ENCODE peak calls at places on chromosomes 16 and 17, in four cellular contexts. P, V, A and L are unnamed samples.

GRCh38 chr16:88731699-88732098 is 25.4 kb downstream of the CTU2 start:
- DNase-seq in P (no peak), V (no peak), A (no peak), L (no peak)

GRCh38 chr16:88599092-88599733 is 29.0 kb downstream of the ZC3H18 start:
- DNase-seq in P (no peak), V (no peak), A (no peak), L (no peak)

GRCh38 chr17:82065193-82065637 is 389 bp downstream of the DUS1L start:
- DNase-seq in P (no peak), V (no peak), A (no peak), L (no peak)

GRCh38 chr17:19238167-19238505 is 970 bp downstream of the EPN2 start:
- DNase-seq in P (no peak), V (no peak), A (no peak), L (no peak)

GRCh38 chr17:14308965-14309879 is 8.3 kb downstream of the HS3ST3B1 start:
- DNase-seq in P (peak), V (peak), A (peak), L (peak)

GRCh38 chr16:51638338-51639135 is 487.5 kb upstream of the SALL1 start:
- DNase-seq in P (no peak), V (peak), A (no peak), L (no peak)

GRCh38 chr16:12667909-12668308 is 135.8 kb downstream of the CPPED1 start:
- DNase-seq in P (no peak), V (no peak), A (no peak), L (no peak)

GRCh38 chr16:80299416-80299815 is 241.4 kb upstream of the DYNLRB2 start:
- DNase-seq in P (no peak), V (no peak), A (no peak), L (no peak)

GRCh38 chr17:82297804-82298537 is 19.4 kb downstream of the CD7 start:
- DNase-seq in P (peak), V (peak), A (peak), L (no peak)

GRCh38 chr17:733743-734142 is 1.3 kb downstream of the TLCD3A start:
- DNase-seq in P (no peak), V (no peak), A (no peak), L (no peak)

GRCh38 chr17:71052971-71053370 is 883.6 kb downstream of the KCNJ2 start:
- DNase-seq in P (no peak), V (no peak), A (no peak), L (no peak)

GRCh38 chr17:72077326-72077960 is 43.4 kb upstream of the SOX9 start:
- DNase-seq in P (no peak), V (no peak), A (no peak), L (no peak)

GRCh38 chr17:14048169-14048568 is 21.1 kb upstream of the COX10 start:
- DNase-seq in P (no peak), V (no peak), A (no peak), L (no peak)

GRCh38 chr16:715448-716249 is 731 bp downstream of the METRN start:
- DNase-seq in P (no peak), V (no peak), A (no peak), L (no peak)
- TF ChIP-seq CTCF in P (peak), V (peak), A (no peak), L (no peak)

GRCh38 chr16:72024862-72025382 is 16.4 kb downstream of the DHODH start:
- DNase-seq in P (no peak), V (no peak), A (no peak), L (no peak)

GRCh38 chr16:72018470-72018869 is 9.9 kb downstream of the DHODH start:
- DNase-seq in P (no peak), V (no peak), A (no peak), L (no peak)

GRCh38 chr16:72023962-72024361 is 15.4 kb downstream of the DHODH start:
- DNase-seq in P (no peak), V (no peak), A (no peak), L (no peak)

GRCh38 chr16:72025404-72026114 is 17.0 kb downstream of the DHODH start:
- DNase-seq in P (no peak), V (no peak), A (no peak), L (no peak)

GRCh38 chr16:72021043-72021442 is 12.5 kb downstream of the DHODH start:
- DNase-seq in P (no peak), V (no peak), A (no peak), L (no peak)
- TF ChIP-seq CTCF in P (no peak), V (no peak), A (no peak), L (peak)

GRCh38 chr17:58913552-58913951 is 157.9 kb downstream of the PPM1E start:
- DNase-seq in P (no peak), V (no peak), A (no peak), L (no peak)
- TF ChIP-seq CTCF in P (no peak), V (no peak), A (no peak), L (no peak)

GRCh38 chr16:25390761-25391160 is 133.1 kb upstream of the ZKSCAN2 start:
- DNase-seq in P (no peak), V (no peak), A (no peak), L (no peak)

DNA sequence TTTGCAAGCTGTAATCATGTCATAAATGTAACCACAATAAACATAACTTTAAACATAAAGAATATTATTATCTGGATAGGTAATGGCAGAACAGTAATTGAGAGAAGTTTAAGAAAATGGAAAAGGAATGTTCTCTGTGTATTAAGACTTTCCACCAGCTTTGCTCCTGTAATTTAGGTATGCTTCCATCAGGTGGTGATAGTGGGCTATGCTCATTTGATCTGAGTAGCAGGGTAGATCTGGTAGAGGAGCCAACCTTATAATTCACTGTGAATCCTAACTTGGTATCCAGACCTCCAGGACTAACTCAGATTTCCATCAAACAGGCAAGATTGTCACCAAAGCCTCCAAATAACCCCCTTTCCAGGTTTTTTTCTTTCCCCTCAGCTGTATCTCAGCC is 137.9 kb upstream of the ZKSCAN2 start:
- DNase-seq in P (no peak), V (no peak), A (no peak), L (no peak)
- TF ChIP-seq CTCF in P (no peak), V (no peak), A (no peak), L (no peak)

DNA sequence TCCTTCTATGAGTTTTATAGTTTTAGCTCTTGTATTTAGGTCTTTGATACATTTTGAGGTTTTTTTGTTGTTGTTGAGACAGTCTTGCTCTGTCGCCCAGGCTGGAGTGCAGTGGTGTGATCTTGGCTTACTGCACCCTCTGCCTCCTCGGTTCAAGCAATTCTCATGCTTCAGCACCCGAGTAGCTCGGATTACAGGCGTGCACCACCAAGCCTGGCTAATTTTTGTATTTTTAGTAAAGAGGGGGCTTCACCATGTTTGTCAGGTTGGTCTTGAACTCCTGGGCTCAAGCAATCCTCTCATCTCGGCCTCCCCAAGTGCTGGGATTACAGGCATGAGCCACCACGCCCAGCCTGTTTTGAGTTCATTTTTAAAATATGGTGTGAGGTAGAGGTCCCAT is 14.5 kb downstream of the TENT4B start:
- DNase-seq in P (no peak), V (no peak), A (no peak), L (no peak)
- TF ChIP-seq CTCF in P (no peak), V (no peak), A (no peak), L (no peak)

GRCh38 chr17:28256370-28256769 is 62.6 kb upstream of the TMEM97 start:
- DNase-seq in P (no peak), V (no peak), A (no peak), L (no peak)
- TF ChIP-seq CTCF in P (no peak), V (no peak), A (no peak), L (no peak)

DNA sequence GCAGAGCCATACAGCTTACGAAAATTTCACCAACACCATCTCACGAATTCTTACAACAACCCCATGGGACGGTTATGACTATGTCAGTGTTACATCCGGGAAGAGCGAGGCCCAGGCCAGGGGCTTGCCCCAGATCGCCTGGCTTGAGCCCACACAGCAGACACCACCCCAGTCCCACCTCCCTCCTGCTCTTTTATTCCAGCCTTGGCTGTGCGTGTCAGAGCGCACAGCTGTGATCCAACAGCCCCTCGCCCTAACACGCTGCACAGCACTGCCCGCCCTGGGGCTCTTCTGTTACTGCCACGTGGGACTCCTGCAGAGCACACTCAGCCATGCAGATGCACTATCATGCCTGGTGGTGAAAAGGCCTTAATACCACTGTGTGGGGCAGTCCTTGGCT is 127.9 kb downstream of the ENGASE start:
- DNase-seq in P (no peak), V (no peak), A (no peak), L (no peak)
- TF ChIP-seq CTCF in P (no peak), V (no peak), A (no peak), L (no peak)